ENCODE peak calls at places on chromosomes 7 and 10, in nine cellular contexts. R is HFFc6; I is activated CD8-positive, alpha-beta memory T cell treated with anti-CD3 and anti-CD28 coated beads for 48 hours; D is NCI-H1105; V is GM04503; Q is AG04450; G is aorta; A is T-helper 9 cell; T is mucosa of gallbladder. M is an unnamed sample.

GRCh38 chr7:32594965-32595364 is 99.7 kb downstream of the AVL9 start:
- DNase-seq in Q (no peak), I (no peak), D (no peak), R (no peak), T (no peak), G (no peak), V (no peak), A (no peak), M (no peak)

GRCh38 chr10:112832361-112832878 is 117.6 kb upstream of the TCF7L2 start:
- DNase-seq in A (no peak), V (no peak), I (no peak), G (no peak), T (no peak), Q (no peak), D (no peak), R (no peak), M (no peak)

GRCh38 chr7:49398236-49398635 is 375.2 kb upstream of the VWC2 start:
- DNase-seq in G (no peak), I (no peak), T (no peak), V (no peak), R (no peak), A (no peak), Q (no peak), D (no peak), M (no peak)

GRCh38 chr10:103917326-103918052 is 495 bp downstream of the STN1 start:
- DNase-seq in A (no peak), T (no peak), R (no peak), G (no peak), D (no peak), Q (no peak), I (no peak), V (no peak), M (peak; percentile 61)

GRCh38 chr7:13265271-13265670 is 577.8 kb downstream of the ARL4A start:
- DNase-seq in D (no peak), V (no peak), G (no peak), R (no peak), A (no peak), I (no peak), T (no peak), Q (no peak), M (no peak)

GRCh38 chr7:144408116-144408515 is 4.6 kb upstream of the NOBOX start:
- DNase-seq in V (no peak), Q (no peak), I (no peak), D (no peak), R (no peak), T (no peak), A (no peak), G (no peak), M (no peak)

GRCh38 chr7:48213226-48213625 is 42.0 kb downstream of the ABCA13 start:
- DNase-seq in Q (no peak), D (no peak), V (no peak), A (no peak), I (no peak), R (no peak), T (no peak), G (no peak), M (no peak)

GRCh38 chr7:80999771-81000170 is 80.9 kb upstream of the SEMA3C start:
- DNase-seq in D (no peak), Q (no peak), T (no peak), A (no peak), V (no peak), R (no peak), G (no peak), I (no peak), M (no peak)

GRCh38 chr7:28478661-28479060 is 66.3 kb downstream of the CREB5 start:
- DNase-seq in Q (no peak), V (no peak), G (no peak), T (no peak), I (no peak), D (no peak), A (no peak), R (no peak), M (no peak)

GRCh38 chr10:70688828-70689227 is 16.5 kb downstream of the ADAMTS14 start:
- DNase-seq in Q (no peak), R (no peak), D (no peak), T (no peak), G (no peak), I (no peak), A (no peak), V (no peak), M (no peak)

GRCh38 chr10:59654007-59654406 is 55.6 kb downstream of the SLC16A9 start:
- DNase-seq in G (no peak), Q (no peak), R (no peak), T (no peak), D (no peak), A (no peak), I (no peak), V (no peak), M (no peak)

GRCh38 chr7:21256310-21256877 is 171.5 kb upstream of the SP4 start:
- DNase-seq in I (no peak), D (peak; percentile 61), V (no peak), R (peak; percentile 18), T (peak; percentile 14), A (peak; percentile 1), Q (no peak), G (no peak), M (no peak)

GRCh38 chr7:93622036-93622714 is 47.7 kb upstream of the CALCR start:
- DNase-seq in I (no peak), Q (no peak), D (no peak), R (peak; percentile 25), V (no peak), G (peak; percentile 65), T (no peak), A (no peak), M (no peak)

GRCh38 chr10:74328388-74328787 is 177.4 kb downstream of the ADK start:
- DNase-seq in G (no peak), Q (no peak), R (no peak), T (no peak), A (no peak), I (no peak), D (no peak), V (no peak), M (no peak)

GRCh38 chr7:5234852-5235831 is 45.1 kb downstream of the WIPI2 start:
- DNase-seq in A (no peak), D (no peak), T (no peak), Q (no peak), V (no peak), R (peak; percentile 9), G (no peak), I (no peak), M (peak; percentile 30)

GRCh38 chr7:103929808-103930415 is 59.5 kb downstream of the RELN start:
- DNase-seq in G (no peak), V (no peak), I (no peak), T (no peak), D (no peak), R (no peak), Q (no peak), A (no peak), M (no peak)

GRCh38 chr10:77160679-77161078 is 476.9 kb downstream of the KCNMA1 start:
- DNase-seq in Q (peak; percentile 76), I (no peak), A (no peak), V (peak; percentile 49), T (peak; percentile 28), D (no peak), R (peak; percentile 95), G (no peak), M (no peak)

GRCh38 chr10:52170776-52171175 is 143.3 kb upstream of the DKK1 start:
- DNase-seq in A (no peak), Q (no peak), T (no peak), G (no peak), I (no peak), D (no peak), V (no peak), R (no peak), M (no peak)

GRCh38 chr7:106552645-106553445 is 108.1 kb downstream of the CCDC71L start:
- DNase-seq in G (no peak), Q (no peak), D (no peak), T (no peak), R (no peak), I (no peak), A (no peak), V (no peak), M (no peak)

GRCh38 chr7:44748948-44749731 is 493 bp downstream of the ZMIZ2 start:
- DNase-seq in Q (no peak), G (peak; percentile 74), D (peak; percentile 71), V (no peak), T (no peak), A (no peak), R (no peak), I (no peak), M (no peak)

GRCh38 chr10:72935358-72935757 is 19.2 kb downstream of the PLA2G12B start:
- DNase-seq in R (no peak), V (no peak), Q (no peak), A (no peak), T (no peak), G (no peak), I (no peak), D (no peak), M (no peak)

GRCh38 chr10:3538850-3539531 is 246.0 kb downstream of the KLF6 start:
- DNase-seq in A (no peak), V (peak; percentile 96), G (peak; percentile 87), T (peak; percentile 39), Q (peak; percentile 81), D (no peak), I (no peak), R (peak; percentile 95), M (no peak)

GRCh38 chr10:63825111-63825510 is 303.9 kb downstream of the REEP3 start:
- DNase-seq in A (no peak), D (no peak), I (no peak), R (no peak), G (no peak), Q (no peak), T (no peak), V (no peak), M (no peak)

GRCh38 chr7:98203261-98203963 is 7.8 kb upstream of the BHLHA15 start:
- DNase-seq in T (no peak), D (no peak), G (no peak), A (no peak), Q (no peak), I (no peak), R (no peak), V (no peak), M (no peak)

GRCh38 chr7:17523813-17524741 is 225.6 kb downstream of the AHR start:
- DNase-seq in G (no peak), A (no peak), R (peak; percentile 76), D (peak; percentile 29), Q (no peak), V (no peak), T (peak; percentile 72), I (no peak), M (peak; percentile 22)